ENCODE peak calls at places on chromosomes 13 and 19, in four cellular contexts. J is GM12878, G is HepG2, W is K562. E is an unnamed sample.

GRCh38 chr19:16423891-16424290 is 47.9 kb downstream of the EPS15L1 start:
- DNase-seq in G (no peak), J (no peak), W (no peak), E (no peak)

GRCh38 chr19:53823380-53824120 is 564 bp downstream of the NLRP12 start:
- DNase-seq in J (no peak), W (no peak), G (no peak), E (no peak)

GRCh38 chr13:65595881-65596280 is 1634.3 kb downstream of the PCDH9 start:
- DNase-seq in J (no peak), W (no peak), G (no peak), E (no peak)

GRCh38 chr19:38267780-38268430 is 3.5 kb downstream of the SPINT2 start:
- DNase-seq in J (no peak), W (no peak), G (no peak), E (no peak)

GRCh38 chr13:103178986-103179695 is 112.9 kb upstream of the SLC10A2 start:
- DNase-seq in G (no peak), J (peak; percentile 46), W (no peak), E (no peak)

GRCh38 chr19:40443930-40444180 is 280 bp downstream of the SERTAD3 start:
- DNase-seq in G (no peak), W (no peak), J (no peak), E (no peak)

GRCh38 chr19:4581381-4582111 is 22.1 kb upstream of the SEMA6B start:
- DNase-seq in J (no peak), W (peak; percentile 91), G (no peak), E (peak; percentile 94)

GRCh38 chr19:6677924-6678689 is 8.1 kb upstream of the TNFSF14 start:
- DNase-seq in J (no peak), W (peak; percentile 93), G (no peak), E (peak; percentile 44)

GRCh38 chr13:48570225-48570828 is 37.4 kb upstream of the RCBTB2 start:
- DNase-seq in J (no peak), G (no peak), W (peak; percentile 14), E (no peak)

GRCh38 chr13:44292545-44292944 is 81.1 kb upstream of the SERP2 start:
- DNase-seq in W (no peak), J (no peak), G (no peak), E (no peak)

GRCh38 chr19:51726049-51726448 is 2.3 kb upstream of the HAS1 start:
- DNase-seq in W (peak; percentile 79), G (no peak), J (no peak), E (no peak)

GRCh38 chr13:102825921-102826706 is 19.7 kb upstream of the ERCC5 start:
- DNase-seq in J (no peak), W (no peak), G (no peak), E (no peak)

GRCh38 chr13:69324109-69324886 is 783.3 kb upstream of the ATXN8OS start:
- DNase-seq in G (peak; percentile 3), W (no peak), J (no peak), E (peak; percentile 12)

GRCh38 chr19:1849999-1850398 is 1.7 kb upstream of the REXO1 start:
- DNase-seq in W (no peak), G (no peak), J (no peak), E (no peak)

GRCh38 chr13:60411983-60412382 is 15.0 kb downstream of the TDRD3 start:
- DNase-seq in W (no peak), J (no peak), G (no peak), E (no peak)

GRCh38 chr13:35984776-35985453 is 146.3 kb downstream of the DCLK1 start:
- DNase-seq in W (no peak), J (no peak), G (no peak), E (peak; percentile 85)

GRCh38 chr19:32287811-32288227 is 57.6 kb upstream of the ZNF507 start:
- DNase-seq in G (peak; percentile 67), W (peak; percentile 44), J (no peak), E (no peak)

GRCh38 chr19:558770-559439 is 13.5 kb upstream of the BSG start:
- DNase-seq in J (no peak), G (peak; percentile 23), W (no peak), E (no peak)

GRCh38 chr19:51549533-51550324 is 18.3 kb upstream of the SIGLEC6 start:
- DNase-seq in G (no peak), W (peak; percentile 73), J (no peak), E (no peak)

GRCh38 chr13:40798380-40798779 is 9.0 kb downstream of the SLC25A15 start:
- DNase-seq in W (no peak), G (no peak), J (no peak), E (no peak)

GRCh38 chr13:107296804-107297203 is 728.9 kb upstream of the ARGLU1 start:
- DNase-seq in W (no peak), J (no peak), G (no peak), E (no peak)

GRCh38 chr13:112791662-112792440 is 102.0 kb downstream of the ATP11A start:
- DNase-seq in G (no peak), W (no peak), J (no peak), E (no peak)

GRCh38 chr13:45943965-45944364 is 92.4 kb upstream of the SIAH3 start:
- DNase-seq in W (no peak), J (no peak), G (no peak), E (no peak)

DNA sequence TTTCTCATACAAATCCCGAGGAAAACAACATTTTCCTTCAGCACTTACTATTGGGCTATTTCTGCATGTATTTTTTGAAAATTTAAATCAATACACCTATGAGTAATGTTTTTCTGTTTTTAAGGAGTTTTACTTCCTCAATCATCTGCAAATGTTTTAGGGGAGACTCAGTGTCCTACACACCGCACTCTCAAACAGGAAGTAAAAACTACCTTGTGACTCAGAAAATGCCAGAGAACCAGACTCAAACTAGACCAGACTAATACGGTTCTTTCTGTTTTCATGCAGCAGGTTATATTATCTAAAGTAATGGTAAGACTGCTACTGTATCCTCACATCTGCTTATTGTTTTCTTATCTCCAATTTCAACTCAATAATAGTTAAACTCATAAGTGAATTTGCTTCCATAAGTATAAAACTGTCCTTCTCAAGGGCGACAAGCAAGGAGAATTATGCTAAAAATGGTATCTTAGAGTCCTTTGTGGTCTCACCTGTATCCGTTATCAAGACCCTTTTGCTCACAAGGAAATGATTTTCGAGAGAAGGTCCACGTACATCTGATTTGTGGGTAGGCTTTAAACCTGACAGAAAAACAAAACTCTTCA is 52.5 kb downstream of the FLT3 start:
- DNase-seq in G (no peak), J (peak; percentile 94), W (no peak), E (no peak)
- TF ChIP-seq ZBTB33 in G (no peak), J (no peak), W (no peak), E (no peak)

GRCh38 chr19:48695743-48696352 is at the start of gene FUT2:
- DNase-seq in G (no peak), W (no peak), J (no peak), E (no peak)
- H3K9ac ChIP-seq in G (peak within 1 kb of the TSS; percentile 15), W (peak within 1 kb of the TSS; percentile 82), J (no peak within 1 kb of the TSS), E (no peak within 1 kb of the TSS)

GRCh38 chr19:12721656-12722565 is 1.8 kb downstream of the TNPO2 start:
- DNase-seq in W (peak; percentile 86), G (peak; percentile 52), J (no peak), E (peak; percentile 89)
- TF ChIP-seq MXI1 in W (no peak), G (no peak), J (no peak), E (no peak)

GRCh38 chr13:97460853-97461252 is 26.9 kb downstream of the RAP2A start:
- DNase-seq in W (no peak), G (no peak), J (no peak), E (peak; percentile 28)

GRCh38 chr13:97459215-97459772 is 25.3 kb downstream of the RAP2A start:
- DNase-seq in J (peak; percentile 33), W (no peak), G (no peak), E (no peak)

GRCh38 chr13:97456047-97456446 is 22.1 kb downstream of the RAP2A start:
- DNase-seq in G (no peak), J (no peak), W (no peak), E (no peak)

GRCh38 chr13:97454699-97455098 is 20.7 kb downstream of the RAP2A start:
- DNase-seq in J (no peak), W (no peak), G (no peak), E (no peak)

DNA sequence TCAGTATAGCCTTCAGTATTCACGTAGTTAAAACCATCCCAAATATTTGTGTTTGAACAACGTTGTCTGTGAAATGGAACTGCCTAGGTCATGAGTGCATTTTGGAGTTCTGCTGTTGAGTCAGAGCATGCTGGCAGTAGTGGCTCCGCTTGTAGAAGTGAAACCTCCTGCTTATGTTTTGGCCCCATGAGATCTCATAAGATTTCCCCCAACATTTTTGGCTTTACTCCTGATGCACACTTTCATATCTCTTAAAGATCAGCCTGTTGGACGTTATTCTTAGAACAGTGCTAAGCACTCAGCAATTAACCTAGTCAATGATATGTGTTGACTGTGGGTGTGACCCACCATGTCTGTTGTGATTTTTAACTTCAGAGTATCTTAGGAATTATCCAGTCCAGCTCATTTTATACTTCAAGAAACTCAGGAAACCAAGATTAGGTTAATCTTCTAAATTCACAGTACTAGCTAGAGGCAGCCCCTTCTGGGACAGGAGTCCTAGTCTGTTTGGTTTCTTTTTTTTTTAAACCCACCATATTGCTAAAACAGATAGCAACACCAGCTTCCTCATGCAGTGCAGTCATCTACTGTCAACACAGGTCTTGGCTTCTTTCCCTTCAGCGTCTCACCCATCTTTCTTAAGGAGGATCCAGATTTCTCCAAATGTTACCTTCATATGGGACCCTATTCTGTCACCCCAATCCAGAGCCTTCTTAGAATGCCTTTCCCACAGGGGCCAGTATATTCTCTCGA is 26.2 kb downstream of the RAP2A start:
- DNase-seq in J (peak; percentile 91), G (no peak), W (no peak), E (no peak)
- TF ChIP-seq ZBTB33 in J (no peak), G (no peak), W (no peak), E (no peak)

GRCh38 chr19:55079400-55080038 is 3.9 kb downstream of the EPS8L1 start:
- DNase-seq in G (no peak), J (no peak), W (no peak), E (no peak)
- H3K9ac ChIP-seq in G (no peak overlapping the region), J (no peak overlapping the region), W (peak overlapping the region; percentile 95), E (no peak overlapping the region)

GRCh38 chr13:94858856-94859811 is 146.8 kb upstream of the SOX21 start:
- DNase-seq in J (no peak), W (no peak), G (no peak), E (no peak)

GRCh38 chr13:94859812-94860210 is 147.5 kb upstream of the SOX21 start:
- DNase-seq in G (no peak), W (no peak), J (no peak), E (no peak)

GRCh38 chr13:94849254-94849653 is 136.9 kb upstream of the SOX21 start:
- DNase-seq in G (no peak), W (no peak), J (no peak), E (no peak)

DNA sequence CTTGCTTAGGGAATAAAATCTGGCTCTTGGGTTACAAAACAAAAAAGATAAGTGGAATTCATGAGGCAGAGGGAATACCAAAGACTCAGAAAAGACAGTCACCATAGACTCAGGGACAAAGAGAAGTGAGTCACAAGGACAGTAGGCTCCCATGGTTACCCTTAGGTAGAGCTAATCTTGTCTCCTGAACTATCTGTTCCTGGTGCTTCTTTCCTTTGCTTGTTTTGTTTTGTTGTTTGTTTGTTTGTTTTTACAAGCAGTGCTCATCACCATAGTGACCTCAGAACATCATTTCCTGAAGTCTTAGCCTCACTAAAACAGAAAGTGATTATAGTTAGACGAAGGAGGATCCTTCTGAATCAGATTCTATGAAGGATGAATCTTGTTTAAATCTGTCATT is 142.3 kb upstream of the SOX21 start:
- DNase-seq in W (no peak), G (no peak), J (no peak), E (no peak)
- TF ChIP-seq MXI1 in W (no peak), G (no peak), J (no peak), E (no peak)